ENCODE peak calls at places on chromosome 13, in nine cellular contexts. X is heart right ventricle; V is stimulated activated CD8-positive, alpha-beta memory T cell treated with anti-CD3 and anti-CD28 coated beads, Interleukin-15, amount 100 ng/mL, for 48 hours; Y is adrenal gland; P is activated naive CD8-positive, alpha-beta T cell treated with anti-CD3 and anti-CD28 coated beads, Interleukin-2, amount 50 U/mL, for 24 hours; E is NCI-H187 treated with DMSO at 0.1 percent for 48 hours; K is activated T-helper 9 cell treated with anti-CD3 and anti-CD28 coated beads, Interleukin-2, amount 50 U/mL, for 16 hours; D is stimulated activated CD4-positive, alpha-beta T cell treated with anti-CD3 and anti-CD28 coated beads, TNF-alpha, amount 100 ng/mL, for 24 hours; O is naive thymus-derived CD8-positive, alpha-beta T cell. G is an unnamed sample.

GRCh38 chr13:75384881-75385707 is 96.9 kb downstream of the TBC1D4 start:
- DNase-seq in D (no peak), E (no peak), Y (no peak), P (no peak), X (no peak), K (no peak), V (no peak), O (no peak), G (no peak)

GRCh38 chr13:40352807-40353562 is 313.5 kb downstream of the FOXO1 start:
- DNase-seq in X (no peak), D (no peak), V (no peak), E (no peak), K (no peak), P (no peak), Y (peak), O (no peak), G (no peak)

GRCh38 chr13:109871018-109871370 is 84.6 kb upstream of the IRS2 start:
- DNase-seq in X (no peak), E (no peak), O (no peak), P (no peak), Y (no peak), D (no peak), V (no peak), K (no peak), G (no peak)

GRCh38 chr13:19984430-19985218 is 26.1 kb downstream of the ZMYM2 start:
- DNase-seq in P (no peak), Y (peak), E (no peak), D (no peak), X (no peak), O (no peak), K (no peak), V (no peak), G (peak)

GRCh38 chr13:41648314-41648935 is 191.1 kb downstream of the RGCC start:
- DNase-seq in E (no peak), X (no peak), K (no peak), P (no peak), D (no peak), O (no peak), V (no peak), Y (no peak), G (no peak)

GRCh38 chr13:98450495-98451167 is 126.3 kb downstream of the STK24 start:
- DNase-seq in X (peak), Y (peak), K (no peak), V (no peak), D (no peak), O (peak), P (no peak), E (no peak), G (no peak)

GRCh38 chr13:33123066-33123940 is 107.1 kb downstream of the KL start:
- DNase-seq in D (no peak), K (no peak), O (no peak), X (peak), E (no peak), Y (peak), V (no peak), P (no peak), G (no peak)

GRCh38 chr13:48500652-48501197 is 32.2 kb downstream of the RCBTB2 start:
- DNase-seq in X (no peak), Y (peak), V (no peak), P (no peak), O (no peak), D (no peak), E (no peak), K (no peak), G (peak)

GRCh38 chr13:28754698-28755545 is 36.2 kb upstream of the SLC46A3 start:
- DNase-seq in E (no peak), P (no peak), O (no peak), K (no peak), D (no peak), Y (peak), V (no peak), X (peak), G (peak)

GRCh38 chr13:80498433-80498832 is 157.5 kb upstream of the SPRY2 start:
- DNase-seq in P (no peak), K (no peak), V (no peak), E (no peak), D (no peak), X (no peak), O (no peak), Y (no peak), G (no peak)

GRCh38 chr13:98576963-98577822 is at the start of gene STK24:
- DNase-seq in K (peak), E (no peak), D (no peak), V (peak), Y (peak), P (peak), O (peak), X (peak), G (peak)

GRCh38 chr13:101309014-101309619 is 107.2 kb downstream of the NALCN start:
- DNase-seq in O (no peak), Y (no peak), P (no peak), X (no peak), V (no peak), E (no peak), D (no peak), K (no peak), G (peak)

GRCh38 chr13:53341144-53341510 is 312.5 kb downstream of the OLFM4 start:
- DNase-seq in X (no peak), Y (no peak), K (no peak), P (no peak), E (no peak), O (no peak), V (no peak), D (no peak), G (no peak)

GRCh38 chr13:27921421-27921960 is 1.7 kb downstream of the PDX1 start:
- DNase-seq in E (no peak), X (no peak), V (no peak), K (no peak), Y (no peak), O (no peak), P (no peak), D (no peak), G (no peak)

GRCh38 chr13:109719962-109720646 is 66.3 kb downstream of the IRS2 start:
- DNase-seq in X (no peak), V (no peak), K (no peak), Y (peak), E (no peak), D (no peak), O (no peak), P (no peak), G (no peak)

GRCh38 chr13:97440598-97440997 is 6.6 kb downstream of the RAP2A start:
- DNase-seq in E (no peak), P (no peak), X (no peak), D (no peak), V (no peak), K (no peak), O (no peak), Y (no peak), G (no peak)

GRCh38 chr13:44108345-44108858 is 228.7 kb downstream of the LACC1 start:
- DNase-seq in D (no peak), O (no peak), P (no peak), K (no peak), Y (peak), V (no peak), E (no peak), X (peak), G (no peak)

GRCh38 chr13:66618702-66619101 is 611.4 kb downstream of the PCDH9 start:
- DNase-seq in D (no peak), V (no peak), Y (no peak), E (no peak), X (no peak), K (no peak), P (no peak), O (no peak), G (peak)

GRCh38 chr13:45859682-45860081 is 8.1 kb upstream of the SIAH3 start:
- DNase-seq in P (no peak), Y (no peak), E (no peak), D (no peak), X (no peak), V (no peak), O (no peak), K (no peak), G (no peak)

G was measured in hepatic stellate cell.